ENCODE peak calls at places on chromosome 2, in five cellular contexts. Y is neural progenitor cell, I is GM23248, M is PC-3, C is SK-N-SH. J is an unnamed sample. For H3F3A, the result is how much of the 10 kb centered on the place peaks cover.

GRCh38 chr2:120261387-120262006 is 8.8 kb downstream of the RALB start:
- DNase-seq in Y (no peak), I (no peak), M (no peak), C (no peak), J (no peak)

GRCh38 chr2:189411860-189412259 is 29.4 kb upstream of the WDR75 start:
- DNase-seq in C (no peak), I (peak), M (peak), Y (no peak), J (no peak)

GRCh38 chr2:232894251-232894650 is 24.2 kb downstream of the SNORC start:
- DNase-seq in C (no peak), M (no peak), I (no peak), Y (no peak), J (no peak)

GRCh38 chr2:128437181-128437520 is 118.5 kb upstream of the HS6ST1 start:
- DNase-seq in C (no peak), M (no peak), Y (no peak), I (no peak), J (no peak)

GRCh38 chr2:195304310-195304709 is 352.7 kb upstream of the SLC39A10 start:
- DNase-seq in Y (peak), M (peak), C (no peak), I (peak), J (no peak)

GRCh38 chr2:235688511-235689426 is 194.9 kb downstream of the AGAP1 start:
- DNase-seq in M (no peak), I (no peak), Y (no peak), C (no peak), J (no peak)

GRCh38 chr2:219492575-219492974 is 6.1 kb upstream of the GMPPA start:
- DNase-seq in M (no peak), I (no peak), Y (peak), C (no peak), J (no peak)

GRCh38 chr2:37838541-37839167 is 86.4 kb upstream of the RMDN2 start:
- DNase-seq in Y (no peak), I (no peak), M (no peak), C (peak), J (no peak)

GRCh38 chr2:101327863-101328394 is 19.4 kb upstream of the RNF149 start:
- DNase-seq in I (no peak), M (peak), Y (no peak), C (no peak), J (peak)

GRCh38 chr2:109129356-109129920 is 433 bp downstream of the SH3RF3 start:
- DNase-seq in C (peak), M (peak), Y (peak), I (peak), J (peak)

GRCh38 chr2:71003396-71003795 is 8.7 kb upstream of the TEX261 start:
- DNase-seq in Y (no peak), C (no peak), I (no peak), M (no peak), J (no peak)

GRCh38 chr2:101516833-101517690 is 42.1 kb upstream of the RFX8 start:
- DNase-seq in C (no peak), Y (no peak), I (peak), M (peak), J (peak)

GRCh38 chr2:10305715-10306114 is 3.0 kb downstream of the HPCAL1 start:
- DNase-seq in M (peak), Y (peak), C (no peak), I (no peak), J (peak)

GRCh38 chr2:55843096-55843991 is 80.2 kb downstream of the EFEMP1 start:
- DNase-seq in Y (no peak), C (no peak), M (peak), I (peak), J (peak)

GRCh38 chr2:219029829-219030165 is 11.5 kb downstream of the CFAP65 start:
- DNase-seq in M (peak), I (peak), Y (peak), C (peak), J (peak)

GRCh38 chr2:64404743-64405142 is 49.2 kb upstream of the LGALSL start:
- DNase-seq in I (peak), M (peak), Y (peak), C (no peak), J (no peak)

GRCh38 chr2:147501973-147502372 is 342.9 kb upstream of the ACVR2A start:
- DNase-seq in C (no peak), Y (no peak), M (peak), I (no peak), J (no peak)

DNA sequence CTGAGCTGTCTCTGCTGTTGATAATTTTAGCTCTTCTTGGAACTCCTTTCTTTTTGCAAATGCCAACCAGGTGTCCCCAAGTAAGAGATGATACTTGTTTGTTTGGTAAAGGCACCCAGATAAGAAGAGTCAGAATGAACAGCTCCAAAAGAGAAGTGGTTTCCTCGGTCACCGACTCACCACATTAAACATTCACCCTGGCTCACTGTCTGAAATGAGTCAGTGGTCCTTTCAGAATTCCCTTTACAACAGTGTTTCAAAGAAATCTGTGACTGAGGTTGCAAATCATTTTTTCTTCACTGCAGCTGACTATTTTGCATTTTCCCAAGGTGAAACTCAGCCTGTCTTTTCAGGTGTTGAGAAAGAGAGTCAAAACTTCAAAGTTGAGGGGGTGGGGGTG is 16.2 kb upstream of the CXCR4 start:
- DNase-seq in I (no peak), C (no peak), Y (no peak), M (no peak), J (no peak)
- H3F3A ChIP-seq in I (under half), C (under half), Y (under half), M (under half), J (under half)

DNA sequence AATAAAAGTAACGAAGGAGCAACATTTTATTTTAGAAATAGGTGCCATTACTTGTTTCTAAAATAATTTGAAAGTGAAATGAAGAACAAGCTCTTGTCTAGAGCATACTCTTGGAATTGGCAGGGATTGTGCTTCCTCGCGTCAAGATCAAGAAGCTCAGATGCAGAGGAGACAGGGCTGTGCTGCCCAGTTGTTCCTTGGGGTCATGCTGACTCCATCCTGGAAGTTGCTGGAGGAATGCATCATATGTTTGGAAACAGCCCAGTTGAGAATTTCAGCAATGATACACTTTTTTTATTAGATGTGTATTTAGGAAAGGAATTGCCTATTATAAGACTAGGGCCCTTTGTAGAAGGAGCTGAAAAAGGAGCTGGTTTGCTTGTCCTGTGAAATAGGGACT is 17.2 kb downstream of the LTBP1 start:
- DNase-seq in I (peak), C (no peak), M (peak), Y (no peak), J (no peak)
- H2AFZ ChIP-seq in I (no peak), C (no peak), M (no peak), Y (no peak), J (no peak)

DNA sequence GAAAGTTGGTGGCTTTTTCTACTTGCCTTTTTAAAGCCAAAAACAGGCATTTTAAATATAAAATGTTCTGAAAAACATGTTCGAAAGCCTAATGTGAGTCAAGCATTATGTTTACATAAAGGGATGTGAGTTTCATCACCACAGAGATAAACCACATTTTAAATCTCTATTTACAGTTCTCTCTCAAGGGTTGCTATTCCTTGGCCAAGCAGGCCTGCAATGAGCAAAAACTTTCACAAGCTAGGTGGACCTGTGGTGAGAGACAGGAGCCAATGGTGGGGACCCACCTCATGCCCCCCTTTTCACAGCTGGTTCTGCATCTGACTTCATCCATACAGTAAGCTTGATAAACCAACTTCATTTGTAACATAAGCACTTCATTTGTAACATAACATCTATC is 65.1 kb downstream of the CUL3 start:
- DNase-seq in M (peak), Y (no peak), I (peak), C (no peak), J (no peak)
- H3F3A ChIP-seq in M (under half), Y (under half), I (under half), C (under half), J (under half)

GRCh38 chr2:9002637-9003365 is 683 bp downstream of the MBOAT2 start:
- DNase-seq in Y (peak), C (peak), M (peak), I (peak), J (no peak)

GRCh38 chr2:9004338-9005204 is 1.1 kb upstream of the MBOAT2 start:
- DNase-seq in Y (no peak), I (peak), C (no peak), M (peak), J (peak)

GRCh38 chr2:9002313-9002636 is 1.2 kb downstream of the MBOAT2 start:
- DNase-seq in Y (no peak), C (no peak), I (peak), M (peak), J (no peak)

GRCh38 chr2:9003366-9003615 is 193 bp downstream of the MBOAT2 start:
- DNase-seq in M (no peak), Y (no peak), C (no peak), I (no peak), J (no peak)

DNA sequence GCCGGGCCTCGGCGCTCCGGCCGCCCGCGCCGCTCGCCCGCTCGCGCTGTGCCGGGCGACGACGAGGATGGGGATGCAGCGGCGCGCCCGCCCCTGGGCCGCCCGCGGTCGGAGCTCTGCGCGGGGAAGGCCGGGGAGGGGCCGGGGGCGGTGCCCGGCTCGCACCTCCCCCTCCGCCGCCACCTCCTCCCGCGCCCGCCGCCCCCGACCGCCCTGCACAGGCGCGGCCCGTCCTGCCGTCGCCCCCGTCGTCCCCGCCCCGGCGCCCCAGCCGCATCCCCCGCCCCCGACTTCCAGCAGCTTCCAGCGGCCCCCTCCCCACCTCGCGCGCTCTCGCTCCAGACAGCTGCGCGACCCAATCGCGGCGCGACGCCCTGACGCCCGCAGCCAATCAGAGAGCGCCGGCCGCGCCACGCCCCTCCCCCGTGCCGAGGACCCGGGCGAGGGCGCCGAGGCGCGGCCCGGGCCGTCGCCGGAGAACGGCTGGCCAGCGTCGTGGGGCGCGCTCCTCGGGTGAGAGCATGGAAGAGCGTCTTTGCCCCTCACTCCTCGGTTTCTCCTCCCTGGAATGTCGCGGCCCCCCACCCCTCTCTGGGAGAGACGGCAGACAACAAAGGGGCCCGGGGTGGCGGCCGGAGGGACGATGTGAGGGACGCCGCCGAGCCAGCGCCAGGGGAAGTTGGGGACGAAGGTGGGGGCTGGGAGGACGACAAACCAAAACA is at the start of gene MBOAT2:
- DNase-seq in I (peak), Y (peak), C (peak), M (peak), J (peak)
- H2AFZ ChIP-seq in I (peak), Y (peak), C (peak), M (peak), J (peak)

J was measured in PC-9.